ENCODE peak calls at places on chromosomes 5 and 9, in four cellular contexts. One of them, this sample, is unnamed.

GRCh38 chr5:132134384-132134783 is 60.8 kb downstream of the CSF2 start:
- DNase-seq in breast epithelium: no peak
- DNase-seq in left ventricle myocardium inferior: no peak
- DNase-seq in kidney epithelial cell: no peak
- DNase-seq in this sample: no peak

GRCh38 chr5:173010021-173010420 is 26.4 kb downstream of the ATP6V0E1 start:
- DNase-seq in left ventricle myocardium inferior: no peak
- DNase-seq in breast epithelium: no peak
- DNase-seq in kidney epithelial cell: peak
- DNase-seq in this sample: peak

GRCh38 chr5:41264019-41264418 is 50.7 kb upstream of the C6 start:
- DNase-seq in kidney epithelial cell: no peak
- DNase-seq in left ventricle myocardium inferior: no peak
- DNase-seq in breast epithelium: no peak
- DNase-seq in this sample: no peak

GRCh38 chr9:137038916-137039315 is 7.0 kb upstream of the FUT7 start:
- DNase-seq in kidney epithelial cell: no peak
- DNase-seq in left ventricle myocardium inferior: no peak
- DNase-seq in breast epithelium: no peak
- DNase-seq in this sample: no peak

GRCh38 chr5:179773686-179774040 is 20.1 kb upstream of the LTC4S start:
- DNase-seq in left ventricle myocardium inferior: no peak
- DNase-seq in kidney epithelial cell: no peak
- DNase-seq in breast epithelium: no peak
- DNase-seq in this sample: no peak

GRCh38 chr9:127505396-127506116 is 54.2 kb downstream of the LRSAM1 start:
- DNase-seq in kidney epithelial cell: no peak
- DNase-seq in left ventricle myocardium inferior: no peak
- DNase-seq in breast epithelium: no peak
- DNase-seq in this sample: no peak

GRCh38 chr9:134661791-134662142 is 20.2 kb downstream of the COL5A1 start:
- DNase-seq in kidney epithelial cell: no peak
- DNase-seq in left ventricle myocardium inferior: peak
- DNase-seq in breast epithelium: no peak
- DNase-seq in this sample: no peak

GRCh38 chr5:94544784-94545318 is 73.6 kb downstream of the KIAA0825 start:
- DNase-seq in kidney epithelial cell: no peak
- DNase-seq in left ventricle myocardium inferior: no peak
- DNase-seq in breast epithelium: no peak
- DNase-seq in this sample: no peak

GRCh38 chr9:121675969-121676822 is 24.8 kb downstream of the DAB2IP start:
- DNase-seq in kidney epithelial cell: no peak
- DNase-seq in breast epithelium: no peak
- DNase-seq in left ventricle myocardium inferior: peak
- DNase-seq in this sample: no peak

GRCh38 chr9:86126998-86127972 is 27.9 kb upstream of the GOLM1 start:
- DNase-seq in breast epithelium: peak
- DNase-seq in kidney epithelial cell: peak
- DNase-seq in left ventricle myocardium inferior: peak
- DNase-seq in this sample: peak
- H3K4me3 ChIP-seq in breast epithelium: no peak
- H3K4me3 ChIP-seq in kidney epithelial cell: no peak
- H3K4me3 ChIP-seq in left ventricle myocardium inferior: no peak
- H3K4me3 ChIP-seq in this sample: no peak

DNA sequence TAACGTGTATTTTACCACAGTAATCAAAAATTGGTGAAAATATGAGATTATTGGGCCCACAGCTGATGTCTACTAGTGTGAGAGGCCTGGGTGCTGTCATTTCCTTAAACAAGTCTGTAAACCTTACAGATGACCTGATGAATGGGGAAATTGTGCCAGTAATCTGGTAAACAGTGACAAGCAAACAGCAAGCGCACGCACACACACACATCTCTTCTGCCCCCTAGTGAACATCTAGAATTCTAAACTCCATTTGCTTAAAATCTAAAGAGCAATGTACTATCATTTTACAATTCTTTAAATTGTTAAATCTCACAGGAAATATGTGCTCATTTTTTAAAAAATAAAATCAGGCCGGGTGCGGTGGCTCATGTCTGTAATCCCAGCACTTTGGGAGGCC is 7.5 kb upstream of the RAPGEF1 start:
- DNase-seq in breast epithelium: no peak
- DNase-seq in left ventricle myocardium inferior: no peak
- DNase-seq in kidney epithelial cell: no peak
- DNase-seq in this sample: no peak
- TF ChIP-seq CTCF in breast epithelium: no peak
- TF ChIP-seq CTCF in left ventricle myocardium inferior: peak
- TF ChIP-seq CTCF in kidney epithelial cell: peak
- TF ChIP-seq CTCF in this sample: peak

DNA sequence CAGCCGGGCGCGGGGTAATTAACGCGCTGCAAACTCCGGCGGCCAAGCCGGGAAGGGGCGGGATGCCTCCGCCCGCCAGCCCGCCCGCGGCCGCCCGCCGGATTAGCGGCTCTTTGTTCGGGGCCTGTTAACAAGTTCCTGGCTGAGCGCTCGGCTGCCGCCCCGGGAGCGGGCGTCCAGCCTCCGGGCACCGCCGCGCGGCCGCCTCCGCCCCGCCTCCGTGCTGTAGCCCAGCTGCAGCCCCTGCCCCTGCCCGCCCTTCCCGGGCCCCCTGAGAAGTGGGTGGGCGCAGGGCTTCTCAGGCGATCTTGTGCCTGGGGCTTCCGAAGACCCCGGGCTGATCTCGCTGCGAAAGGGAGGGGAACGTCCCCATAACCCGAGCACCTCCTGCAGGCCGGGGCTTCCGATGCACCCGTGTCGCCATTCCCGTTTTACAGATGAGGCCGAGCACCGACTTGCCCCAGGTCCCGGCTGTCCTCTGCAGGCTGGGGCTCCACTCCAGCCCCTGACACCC is 7.6 kb downstream of the UNC5A start:
- DNase-seq in kidney epithelial cell: no peak
- DNase-seq in breast epithelium: no peak
- DNase-seq in left ventricle myocardium inferior: no peak
- DNase-seq in this sample: no peak
- H3K4me3 ChIP-seq in kidney epithelial cell: peak
- H3K4me3 ChIP-seq in breast epithelium: peak
- H3K4me3 ChIP-seq in left ventricle myocardium inferior: peak
- H3K4me3 ChIP-seq in this sample: peak

DNA sequence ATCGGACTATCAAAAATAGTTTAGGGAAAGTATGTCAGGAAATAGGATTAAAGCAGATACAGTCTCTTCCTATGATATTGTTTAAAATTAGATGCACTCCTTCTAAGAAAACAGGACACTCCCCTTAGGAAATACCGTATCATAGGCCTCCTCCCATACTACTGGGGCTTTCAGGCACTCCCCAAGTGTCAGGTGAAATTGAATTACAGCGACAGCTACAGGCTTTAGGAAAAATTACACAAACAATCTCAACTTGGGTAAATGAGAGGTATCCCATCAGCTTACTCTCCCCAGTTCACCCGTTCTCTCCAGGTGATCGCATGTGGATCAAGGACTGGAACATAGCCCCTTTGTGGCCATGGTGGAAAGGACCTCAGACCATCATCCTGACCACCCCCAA is 110.4 kb upstream of the EPB41L4A start:
- DNase-seq in breast epithelium: no peak
- DNase-seq in kidney epithelial cell: no peak
- DNase-seq in left ventricle myocardium inferior: no peak
- DNase-seq in this sample: no peak
- TF ChIP-seq CTCF in breast epithelium: no peak
- TF ChIP-seq CTCF in kidney epithelial cell: peak
- TF ChIP-seq CTCF in left ventricle myocardium inferior: peak
- TF ChIP-seq CTCF in this sample: no peak

GRCh38 chr5:159017787-159018186 is 81.9 kb downstream of the EBF1 start:
- DNase-seq in breast epithelium: no peak
- DNase-seq in kidney epithelial cell: no peak
- DNase-seq in left ventricle myocardium inferior: peak
- DNase-seq in this sample: peak

GRCh38 chr5:159022178-159022556 is 77.5 kb downstream of the EBF1 start:
- DNase-seq in left ventricle myocardium inferior: peak
- DNase-seq in breast epithelium: no peak
- DNase-seq in kidney epithelial cell: no peak
- DNase-seq in this sample: peak

GRCh38 chr5:159018855-159019254 is 80.9 kb downstream of the EBF1 start:
- DNase-seq in left ventricle myocardium inferior: no peak
- DNase-seq in breast epithelium: no peak
- DNase-seq in kidney epithelial cell: no peak
- DNase-seq in this sample: no peak

GRCh38 chr5:159026781-159027180 is 72.9 kb downstream of the EBF1 start:
- DNase-seq in breast epithelium: no peak
- DNase-seq in left ventricle myocardium inferior: no peak
- DNase-seq in kidney epithelial cell: no peak
- DNase-seq in this sample: no peak

GRCh38 chr5:159021360-159022177 is 78.1 kb downstream of the EBF1 start:
- DNase-seq in breast epithelium: no peak
- DNase-seq in kidney epithelial cell: no peak
- DNase-seq in left ventricle myocardium inferior: no peak
- DNase-seq in this sample: no peak
- H3K4me3 ChIP-seq in breast epithelium: peak
- H3K4me3 ChIP-seq in kidney epithelial cell: no peak
- H3K4me3 ChIP-seq in left ventricle myocardium inferior: peak
- H3K4me3 ChIP-seq in this sample: peak

GRCh38 chr5:62791059-62791458 is 212.4 kb downstream of the LRRC70 start:
- DNase-seq in kidney epithelial cell: peak
- DNase-seq in breast epithelium: no peak
- DNase-seq in left ventricle myocardium inferior: no peak
- DNase-seq in this sample: no peak
- TF ChIP-seq CTCF in kidney epithelial cell: peak
- TF ChIP-seq CTCF in breast epithelium: no peak
- TF ChIP-seq CTCF in left ventricle myocardium inferior: peak
- TF ChIP-seq CTCF in this sample: no peak

GRCh38 chr9:124779368-124780059 is 2.6 kb downstream of the OLFML2A start:
- DNase-seq in breast epithelium: peak
- DNase-seq in left ventricle myocardium inferior: no peak
- DNase-seq in kidney epithelial cell: peak
- DNase-seq in this sample: no peak

GRCh38 chr9:124776613-124776951 is 351 bp upstream of the OLFML2A start:
- DNase-seq in kidney epithelial cell: no peak
- DNase-seq in left ventricle myocardium inferior: no peak
- DNase-seq in breast epithelium: peak
- DNase-seq in this sample: no peak

GRCh38 chr9:124774131-124774978 is 2.6 kb upstream of the OLFML2A start:
- DNase-seq in left ventricle myocardium inferior: peak
- DNase-seq in breast epithelium: peak
- DNase-seq in kidney epithelial cell: no peak
- DNase-seq in this sample: no peak

GRCh38 chr9:124778575-124779367 is 1.8 kb downstream of the OLFML2A start:
- DNase-seq in kidney epithelial cell: no peak
- DNase-seq in breast epithelium: no peak
- DNase-seq in left ventricle myocardium inferior: no peak
- DNase-seq in this sample: no peak

GRCh38 chr9:124776952-124777645 is at the start of gene OLFML2A:
- DNase-seq in breast epithelium: peak
- DNase-seq in left ventricle myocardium inferior: no peak
- DNase-seq in kidney epithelial cell: no peak
- DNase-seq in this sample: no peak
- H3K4me3 ChIP-seq in breast epithelium: peak
- H3K4me3 ChIP-seq in left ventricle myocardium inferior: peak
- H3K4me3 ChIP-seq in kidney epithelial cell: peak
- H3K4me3 ChIP-seq in this sample: peak

GRCh38 chr9:114273461-114273881 is 49.4 kb upstream of the ORM1 start:
- DNase-seq in left ventricle myocardium inferior: peak
- DNase-seq in kidney epithelial cell: no peak
- DNase-seq in breast epithelium: peak
- DNase-seq in this sample: peak

GRCh38 chr9:114272739-114273431 is 50.0 kb upstream of the ORM1 start:
- DNase-seq in kidney epithelial cell: no peak
- DNase-seq in left ventricle myocardium inferior: no peak
- DNase-seq in breast epithelium: no peak
- DNase-seq in this sample: peak

GRCh38 chr9:114274217-114274616 is 48.7 kb upstream of the ORM1 start:
- DNase-seq in breast epithelium: no peak
- DNase-seq in kidney epithelial cell: no peak
- DNase-seq in left ventricle myocardium inferior: peak
- DNase-seq in this sample: no peak

GRCh38 chr9:114270120-114270975 is 52.5 kb upstream of the ORM1 start:
- DNase-seq in left ventricle myocardium inferior: no peak
- DNase-seq in kidney epithelial cell: no peak
- DNase-seq in breast epithelium: no peak
- DNase-seq in this sample: no peak

DNA sequence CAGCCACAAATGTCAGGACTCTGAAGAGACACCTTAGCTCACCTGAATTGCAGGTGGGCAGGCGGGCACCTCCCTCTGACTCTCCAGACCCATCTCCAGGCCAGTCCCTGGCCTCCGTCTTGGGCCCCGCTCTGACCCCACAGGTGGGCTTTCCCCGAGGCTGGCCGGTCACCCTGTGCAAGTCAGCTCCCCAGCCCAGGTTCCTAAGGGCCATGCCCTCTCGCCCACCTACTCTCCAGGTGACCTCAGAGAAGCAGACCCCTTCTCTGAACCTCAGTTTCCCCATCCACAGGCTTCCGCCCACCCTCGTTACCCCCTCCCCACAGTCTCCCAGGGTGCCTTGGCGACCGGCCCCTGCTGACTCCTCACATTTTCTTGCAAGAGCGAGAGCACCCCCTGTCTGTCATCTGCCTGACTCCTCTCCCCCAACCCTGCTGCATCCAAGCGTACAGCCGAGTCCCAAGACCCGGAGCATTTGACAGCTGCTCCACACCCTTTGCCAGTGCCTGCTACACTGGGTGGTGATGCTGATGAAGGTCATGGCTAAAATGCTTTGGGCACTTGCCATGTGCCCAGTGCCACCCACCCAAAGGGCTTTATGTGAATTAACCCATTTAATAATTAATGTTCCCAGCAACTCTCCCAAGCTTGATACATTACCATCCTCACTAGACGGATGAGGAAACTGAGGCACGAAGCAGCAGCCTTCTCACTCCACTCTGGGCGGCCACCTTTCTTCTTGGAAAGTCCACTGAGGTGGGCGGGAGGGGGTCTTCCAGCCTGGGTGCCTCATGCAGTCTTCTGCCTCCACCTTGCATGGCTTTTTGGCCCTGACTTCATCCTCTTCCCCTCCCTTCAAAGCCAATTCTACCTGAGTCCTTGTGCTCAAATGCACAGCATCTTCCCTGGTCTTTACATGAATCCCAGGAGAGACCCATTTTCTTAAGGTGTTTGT is 51.1 kb upstream of the ORM1 start:
- DNase-seq in kidney epithelial cell: no peak
- DNase-seq in left ventricle myocardium inferior: peak
- DNase-seq in breast epithelium: no peak
- DNase-seq in this sample: no peak
- TF ChIP-seq CTCF in kidney epithelial cell: peak
- TF ChIP-seq CTCF in left ventricle myocardium inferior: peak
- TF ChIP-seq CTCF in breast epithelium: no peak
- TF ChIP-seq CTCF in this sample: peak

GRCh38 chr5:58456486-58456885 is 3.4 kb downstream of the PLK2 start:
- DNase-seq in kidney epithelial cell: no peak
- DNase-seq in breast epithelium: no peak
- DNase-seq in left ventricle myocardium inferior: no peak
- DNase-seq in this sample: no peak

GRCh38 chr5:58455966-58456365 is 3.9 kb downstream of the PLK2 start:
- DNase-seq in breast epithelium: no peak
- DNase-seq in kidney epithelial cell: no peak
- DNase-seq in left ventricle myocardium inferior: no peak
- DNase-seq in this sample: no peak

GRCh38 chr5:58454025-58454424 is 5.9 kb downstream of the PLK2 start:
- DNase-seq in breast epithelium: no peak
- DNase-seq in kidney epithelial cell: no peak
- DNase-seq in left ventricle myocardium inferior: no peak
- DNase-seq in this sample: no peak

GRCh38 chr5:58455066-58455465 is 4.8 kb downstream of the PLK2 start:
- DNase-seq in kidney epithelial cell: no peak
- DNase-seq in left ventricle myocardium inferior: no peak
- DNase-seq in breast epithelium: no peak
- DNase-seq in this sample: no peak

GRCh38 chr5:58455495-58455894 is 4.4 kb downstream of the PLK2 start:
- DNase-seq in breast epithelium: no peak
- DNase-seq in kidney epithelial cell: no peak
- DNase-seq in left ventricle myocardium inferior: no peak
- DNase-seq in this sample: no peak
- H3K4me3 ChIP-seq in breast epithelium: peak
- H3K4me3 ChIP-seq in kidney epithelial cell: peak
- H3K4me3 ChIP-seq in left ventricle myocardium inferior: peak
- H3K4me3 ChIP-seq in this sample: peak

This sample was measured in ascending aorta.